ENCODE peak calls at places on chromosomes 11 and 22, in four cellular contexts. F is adipocyte, S is fibroblast of pulmonary artery, M is activated T-cell treated with anti-CD3 and anti-CD28 coated beads for 1 hour. Z is an unnamed sample.
A peak's percentile ranks its signal among the peaks of the same experiment; 100 is the strongest.

GRCh38 chr11:65165847-65166317 is 4.2 kb upstream of the SPDYC start:
- DNase-seq in M (no peak), S (no peak), F (no peak), Z (no peak)

GRCh38 chr11:61980783-61981541 is 13.5 kb upstream of the FTH1 start:
- DNase-seq in S (no peak), F (peak; percentile 19), M (no peak), Z (no peak)

GRCh38 chr22:42315392-42315756 is 44.9 kb upstream of the TCF20 start:
- DNase-seq in S (no peak), M (no peak), F (no peak), Z (no peak)

GRCh38 chr11:128669491-128669890 is 24.4 kb upstream of the FLI1 start:
- DNase-seq in M (no peak), F (peak; percentile 48), S (peak; percentile 79), Z (no peak)

GRCh38 chr11:126140106-126140931 is 71.1 kb downstream of the RPUSD4 start:
- DNase-seq in M (no peak), F (peak; percentile 55), S (no peak), Z (no peak)

GRCh38 chr11:115145316-115145715 is 358.9 kb downstream of the CADM1 start:
- DNase-seq in M (no peak), S (no peak), F (no peak), Z (no peak)

GRCh38 chr11:116719102-116719501 is 53.7 kb downstream of the BUD13 start:
- DNase-seq in F (no peak), M (no peak), S (no peak), Z (no peak)

GRCh38 chr11:73195191-73196007 is 22.7 kb upstream of the P2RY2 start:
- DNase-seq in F (no peak), M (no peak), S (no peak), Z (peak; percentile 8)

GRCh38 chr11:95985174-95985808 is 61.4 kb upstream of the MTMR2 start:
- DNase-seq in S (peak; percentile 66), F (peak; percentile 65), M (no peak), Z (no peak)

GRCh38 chr11:76740772-76741171 is 42.4 kb upstream of the TSKU start:
- DNase-seq in S (no peak), F (no peak), M (no peak), Z (no peak)

GRCh38 chr11:75265851-75266531 is 25.4 kb downstream of the TPBGL start:
- DNase-seq in M (no peak), F (no peak), S (peak; percentile 47), Z (no peak)

GRCh38 chr22:44618400-44618799 is 83.6 kb upstream of the PRR5 start:
- DNase-seq in F (no peak), M (no peak), S (no peak), Z (no peak)

GRCh38 chr11:124194696-124195418 is 11.7 kb downstream of the OR10D3 start:
- DNase-seq in M (peak; percentile 8), F (peak; percentile 72), S (peak; percentile 81), Z (peak; percentile 56)

GRCh38 chr11:102007567-102008437 is 39.4 kb upstream of the CFAP300 start:
- DNase-seq in S (peak; percentile 68), F (peak; percentile 86), M (no peak), Z (no peak)

Z was measured in WTC11.